ENCODE peak calls at places on chromosome 18, in eight cellular contexts. One of them, this sample, is unnamed.

GRCh38 chr18:39480494-39481245 is 1915.1 kb upstream of the CELF4 start:
- DNase-seq in cardiac fibroblast: peak
- DNase-seq in AG04449: no peak
- DNase-seq in HL-60: no peak
- DNase-seq in WERI-Rb-1: no peak
- DNase-seq in foreskin fibroblast: no peak
- DNase-seq in K562: no peak
- DNase-seq in nephron progenitor cell: no peak
- DNase-seq in this sample: no peak

GRCh38 chr18:24766376-24766775 is 305.9 kb downstream of the HRH4 start:
- DNase-seq in WERI-Rb-1: no peak
- DNase-seq in foreskin fibroblast: peak
- DNase-seq in HL-60: no peak
- DNase-seq in cardiac fibroblast: peak
- DNase-seq in nephron progenitor cell: no peak
- DNase-seq in AG04449: no peak
- DNase-seq in K562: no peak
- DNase-seq in this sample: no peak

GRCh38 chr18:37641573-37641972 is 76.0 kb upstream of the CELF4 start:
- DNase-seq in nephron progenitor cell: no peak
- DNase-seq in HL-60: no peak
- DNase-seq in cardiac fibroblast: no peak
- DNase-seq in foreskin fibroblast: no peak
- DNase-seq in K562: no peak
- DNase-seq in WERI-Rb-1: no peak
- DNase-seq in AG04449: no peak
- DNase-seq in this sample: no peak

GRCh38 chr18:61854578-61854977 is 38.2 kb downstream of the RNF152 start:
- DNase-seq in K562: no peak
- DNase-seq in foreskin fibroblast: no peak
- DNase-seq in nephron progenitor cell: no peak
- DNase-seq in cardiac fibroblast: peak
- DNase-seq in WERI-Rb-1: no peak
- DNase-seq in AG04449: no peak
- DNase-seq in HL-60: no peak
- DNase-seq in this sample: no peak

GRCh38 chr18:66867653-66868052 is 263.8 kb upstream of the CDH19 start:
- DNase-seq in cardiac fibroblast: peak
- DNase-seq in HL-60: no peak
- DNase-seq in WERI-Rb-1: no peak
- DNase-seq in AG04449: no peak
- DNase-seq in foreskin fibroblast: no peak
- DNase-seq in nephron progenitor cell: no peak
- DNase-seq in K562: no peak
- DNase-seq in this sample: no peak

GRCh38 chr18:59311631-59312030 is 6.8 kb downstream of the CPLX4 start:
- DNase-seq in AG04449: no peak
- DNase-seq in WERI-Rb-1: no peak
- DNase-seq in foreskin fibroblast: peak
- DNase-seq in K562: no peak
- DNase-seq in cardiac fibroblast: no peak
- DNase-seq in HL-60: no peak
- DNase-seq in nephron progenitor cell: no peak
- DNase-seq in this sample: no peak

GRCh38 chr18:69985239-69985638 is 37.6 kb upstream of the CD226 start:
- DNase-seq in K562: no peak
- DNase-seq in foreskin fibroblast: no peak
- DNase-seq in nephron progenitor cell: no peak
- DNase-seq in HL-60: no peak
- DNase-seq in AG04449: no peak
- DNase-seq in cardiac fibroblast: no peak
- DNase-seq in WERI-Rb-1: no peak
- DNase-seq in this sample: no peak

GRCh38 chr18:40414155-40414754 is 1540.8 kb upstream of the PIK3C3 start:
- DNase-seq in AG04449: no peak
- DNase-seq in foreskin fibroblast: peak
- DNase-seq in nephron progenitor cell: peak
- DNase-seq in K562: no peak
- DNase-seq in cardiac fibroblast: peak
- DNase-seq in WERI-Rb-1: no peak
- DNase-seq in HL-60: no peak
- DNase-seq in this sample: no peak

GRCh38 chr18:70332694-70333093 is 43.8 kb downstream of the SOCS6 start:
- DNase-seq in HL-60: no peak
- DNase-seq in AG04449: peak
- DNase-seq in nephron progenitor cell: no peak
- DNase-seq in cardiac fibroblast: no peak
- DNase-seq in foreskin fibroblast: peak
- DNase-seq in WERI-Rb-1: no peak
- DNase-seq in K562: no peak
- DNase-seq in this sample: no peak

GRCh38 chr18:75277629-75277966 is 67.0 kb downstream of the TSHZ1 start:
- DNase-seq in K562: no peak
- DNase-seq in nephron progenitor cell: no peak
- DNase-seq in HL-60: no peak
- DNase-seq in cardiac fibroblast: no peak
- DNase-seq in AG04449: no peak
- DNase-seq in WERI-Rb-1: no peak
- DNase-seq in foreskin fibroblast: no peak
- DNase-seq in this sample: no peak

GRCh38 chr18:54957295-54957694 is 2.0 kb downstream of the CCDC68 start:
- DNase-seq in HL-60: no peak
- DNase-seq in K562: no peak
- DNase-seq in cardiac fibroblast: peak
- DNase-seq in foreskin fibroblast: no peak
- DNase-seq in AG04449: no peak
- DNase-seq in WERI-Rb-1: no peak
- DNase-seq in nephron progenitor cell: no peak
- DNase-seq in this sample: no peak

GRCh38 chr18:46622999-46623398 is 34.0 kb downstream of the LOXHD1 start:
- DNase-seq in K562: no peak
- DNase-seq in nephron progenitor cell: no peak
- DNase-seq in WERI-Rb-1: no peak
- DNase-seq in AG04449: no peak
- DNase-seq in foreskin fibroblast: peak
- DNase-seq in HL-60: no peak
- DNase-seq in cardiac fibroblast: peak
- DNase-seq in this sample: no peak

GRCh38 chr18:2655153-2655953 is at the start of gene SMCHD1:
- DNase-seq in AG04449: no peak
- DNase-seq in HL-60: peak
- DNase-seq in K562: peak
- DNase-seq in foreskin fibroblast: peak
- DNase-seq in nephron progenitor cell: peak
- DNase-seq in cardiac fibroblast: peak
- DNase-seq in WERI-Rb-1: peak
- DNase-seq in this sample: peak

GRCh38 chr18:61580061-61580460 is 246.8 kb downstream of the CDH20 start:
- DNase-seq in foreskin fibroblast: no peak
- DNase-seq in WERI-Rb-1: no peak
- DNase-seq in AG04449: no peak
- DNase-seq in K562: no peak
- DNase-seq in cardiac fibroblast: no peak
- DNase-seq in nephron progenitor cell: no peak
- DNase-seq in HL-60: no peak
- DNase-seq in this sample: no peak

GRCh38 chr18:50055474-50055873 is 139.5 kb downstream of the MYO5B start:
- DNase-seq in K562: no peak
- DNase-seq in AG04449: no peak
- DNase-seq in nephron progenitor cell: no peak
- DNase-seq in WERI-Rb-1: no peak
- DNase-seq in cardiac fibroblast: no peak
- DNase-seq in HL-60: no peak
- DNase-seq in foreskin fibroblast: no peak
- DNase-seq in this sample: no peak

GRCh38 chr18:50057009-50057408 is 137.9 kb downstream of the MYO5B start:
- DNase-seq in nephron progenitor cell: no peak
- DNase-seq in foreskin fibroblast: no peak
- DNase-seq in cardiac fibroblast: no peak
- DNase-seq in WERI-Rb-1: no peak
- DNase-seq in AG04449: no peak
- DNase-seq in K562: no peak
- DNase-seq in HL-60: no peak
- DNase-seq in this sample: no peak

GRCh38 chr18:50056185-50056584 is 138.8 kb downstream of the MYO5B start:
- DNase-seq in nephron progenitor cell: no peak
- DNase-seq in HL-60: no peak
- DNase-seq in cardiac fibroblast: no peak
- DNase-seq in foreskin fibroblast: no peak
- DNase-seq in K562: no peak
- DNase-seq in WERI-Rb-1: no peak
- DNase-seq in AG04449: no peak
- DNase-seq in this sample: no peak

GRCh38 chr18:50053142-50053541 is 141.8 kb downstream of the MYO5B start:
- DNase-seq in AG04449: no peak
- DNase-seq in foreskin fibroblast: no peak
- DNase-seq in HL-60: no peak
- DNase-seq in WERI-Rb-1: no peak
- DNase-seq in K562: no peak
- DNase-seq in cardiac fibroblast: no peak
- DNase-seq in nephron progenitor cell: no peak
- DNase-seq in this sample: no peak

DNA sequence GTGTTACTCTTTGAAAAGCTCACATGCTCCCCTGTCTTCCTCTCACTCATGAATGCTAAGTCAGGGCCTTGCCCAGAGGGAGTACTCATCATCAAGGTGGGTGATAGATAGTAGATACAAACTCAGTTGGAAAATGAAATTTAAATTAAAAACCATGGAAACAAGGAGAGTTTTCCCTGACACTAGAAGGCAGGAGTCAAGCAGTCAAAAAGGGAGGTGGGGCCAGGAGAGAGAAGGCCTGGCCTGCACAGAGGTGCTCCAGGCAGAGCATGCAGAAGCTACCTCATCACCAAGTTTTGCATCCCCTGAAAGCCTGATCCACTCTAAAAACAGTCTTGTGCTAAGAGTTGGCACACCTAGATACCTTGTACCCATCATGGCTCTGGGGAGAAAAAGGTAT is 143.7 kb downstream of the MYO5B start:
- DNase-seq in cardiac fibroblast: peak
- DNase-seq in foreskin fibroblast: peak
- DNase-seq in WERI-Rb-1: peak
- DNase-seq in nephron progenitor cell: no peak
- DNase-seq in HL-60: no peak
- DNase-seq in K562: peak
- DNase-seq in AG04449: no peak
- DNase-seq in this sample: no peak
- TF ChIP-seq CTCF in cardiac fibroblast: no peak
- TF ChIP-seq CTCF in foreskin fibroblast: no peak
- TF ChIP-seq CTCF in WERI-Rb-1: peak
- TF ChIP-seq CTCF in nephron progenitor cell: no peak
- TF ChIP-seq CTCF in HL-60: no peak
- TF ChIP-seq CTCF in K562: peak
- TF ChIP-seq CTCF in AG04449: no peak
- TF ChIP-seq CTCF in this sample: no peak

DNA sequence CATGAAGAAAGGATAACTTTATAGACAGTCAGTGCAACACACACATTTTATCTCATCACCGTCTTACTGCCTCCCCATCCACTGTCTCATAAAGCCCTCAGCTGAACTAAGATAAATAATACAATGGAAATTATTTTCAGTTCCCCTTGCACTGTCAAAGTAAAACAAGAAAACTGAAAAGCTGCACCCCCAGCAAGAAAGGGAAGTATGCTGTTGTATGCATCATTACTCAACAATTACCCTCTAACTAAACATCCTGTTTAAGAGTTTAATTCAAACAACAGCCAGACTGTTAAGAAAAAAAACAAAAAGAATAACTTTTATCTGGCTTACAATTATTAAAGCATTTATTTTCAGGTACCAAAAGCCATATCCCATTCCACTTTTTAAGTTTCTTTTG is 25.0 kb downstream of the MPPE1 start:
- DNase-seq in WERI-Rb-1: no peak
- DNase-seq in HL-60: peak
- DNase-seq in AG04449: no peak
- DNase-seq in nephron progenitor cell: no peak
- DNase-seq in foreskin fibroblast: no peak
- DNase-seq in cardiac fibroblast: peak
- DNase-seq in K562: no peak
- DNase-seq in this sample: no peak
- TF ChIP-seq CTCF in WERI-Rb-1: no peak
- TF ChIP-seq CTCF in HL-60: no peak
- TF ChIP-seq CTCF in AG04449: no peak
- TF ChIP-seq CTCF in nephron progenitor cell: no peak
- TF ChIP-seq CTCF in foreskin fibroblast: no peak
- TF ChIP-seq CTCF in cardiac fibroblast: no peak
- TF ChIP-seq CTCF in K562: no peak
- TF ChIP-seq CTCF in this sample: no peak

GRCh38 chr18:52486052-52486451 is 146.1 kb downstream of the DCC start:
- DNase-seq in cardiac fibroblast: no peak
- DNase-seq in AG04449: no peak
- DNase-seq in K562: no peak
- DNase-seq in foreskin fibroblast: no peak
- DNase-seq in HL-60: no peak
- DNase-seq in WERI-Rb-1: no peak
- DNase-seq in nephron progenitor cell: no peak
- DNase-seq in this sample: no peak

GRCh38 chr18:52481116-52481515 is 141.1 kb downstream of the DCC start:
- DNase-seq in nephron progenitor cell: no peak
- DNase-seq in foreskin fibroblast: no peak
- DNase-seq in AG04449: no peak
- DNase-seq in cardiac fibroblast: no peak
- DNase-seq in K562: no peak
- DNase-seq in WERI-Rb-1: no peak
- DNase-seq in HL-60: no peak
- DNase-seq in this sample: no peak

GRCh38 chr18:52484977-52485376 is 145.0 kb downstream of the DCC start:
- DNase-seq in WERI-Rb-1: no peak
- DNase-seq in K562: no peak
- DNase-seq in nephron progenitor cell: no peak
- DNase-seq in cardiac fibroblast: no peak
- DNase-seq in foreskin fibroblast: no peak
- DNase-seq in AG04449: peak
- DNase-seq in HL-60: no peak
- DNase-seq in this sample: no peak
- TF ChIP-seq CTCF in WERI-Rb-1: peak
- TF ChIP-seq CTCF in K562: no peak
- TF ChIP-seq CTCF in nephron progenitor cell: no peak
- TF ChIP-seq CTCF in cardiac fibroblast: no peak
- TF ChIP-seq CTCF in foreskin fibroblast: no peak
- TF ChIP-seq CTCF in AG04449: no peak
- TF ChIP-seq CTCF in HL-60: no peak
- TF ChIP-seq CTCF in this sample: no peak

DNA sequence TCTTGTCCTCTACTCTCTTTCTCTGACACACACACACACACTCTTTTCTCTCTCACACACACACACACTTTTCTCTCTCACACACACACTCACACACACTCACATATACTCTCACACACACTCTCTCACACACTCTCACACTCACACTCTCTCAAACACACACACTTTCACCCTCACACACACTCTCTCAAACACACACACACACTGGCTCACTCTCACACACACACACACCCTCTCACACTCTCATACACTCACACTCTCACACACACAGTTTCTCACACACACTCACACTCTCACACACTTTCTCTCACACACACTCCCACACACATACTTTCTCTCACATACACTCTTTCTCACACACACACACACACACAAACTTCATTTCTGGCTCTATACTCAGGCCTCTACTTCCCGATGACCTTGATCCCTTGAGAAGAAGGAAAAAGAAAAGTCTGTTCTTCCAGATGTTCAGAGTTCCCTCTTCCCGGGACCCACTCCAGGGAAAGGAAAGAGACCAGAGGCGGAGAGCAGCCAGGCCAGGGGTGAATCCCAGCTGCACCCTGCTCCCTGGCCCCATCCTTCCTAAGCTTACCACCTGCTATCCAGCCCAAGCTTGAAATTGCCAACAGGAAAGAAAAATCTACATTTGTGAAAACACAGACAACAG is 167.6 kb downstream of the TXNL1 start:
- DNase-seq in HL-60: no peak
- DNase-seq in WERI-Rb-1: no peak
- DNase-seq in K562: no peak
- DNase-seq in nephron progenitor cell: no peak
- DNase-seq in cardiac fibroblast: no peak
- DNase-seq in AG04449: no peak
- DNase-seq in foreskin fibroblast: no peak
- DNase-seq in this sample: no peak
- TF ChIP-seq CTCF in HL-60: no peak
- TF ChIP-seq CTCF in WERI-Rb-1: no peak
- TF ChIP-seq CTCF in K562: no peak
- TF ChIP-seq CTCF in nephron progenitor cell: no peak
- TF ChIP-seq CTCF in cardiac fibroblast: no peak
- TF ChIP-seq CTCF in AG04449: no peak
- TF ChIP-seq CTCF in foreskin fibroblast: no peak
- TF ChIP-seq CTCF in this sample: no peak

This sample was measured in CD14-positive monocyte.